ENCODE peak calls at places on chromosomes 7 and 10, in four cellular contexts. P is HepG2, K is K562, M is GM12878. N is an unnamed sample.

GRCh38 chr7:47681241-47681810 is 99.4 kb upstream of the TNS3 start:
- DNase-seq in M (no peak), P (no peak), K (no peak), N (no peak)

GRCh38 chr7:48803250-48803649 is 121.1 kb upstream of the CDC14C start:
- DNase-seq in P (no peak), K (no peak), M (no peak), N (no peak)

GRCh38 chr7:55309040-55309991 is 55.8 kb upstream of the LANCL2 start:
- DNase-seq in K (no peak), M (peak; percentile 99), P (no peak), N (no peak)

GRCh38 chr10:112904000-112904399 is 46.0 kb upstream of the TCF7L2 start:
- DNase-seq in M (no peak), P (peak; percentile 35), K (no peak), N (no peak)

GRCh38 chr10:111773950-111774349 is 409.6 kb downstream of the GPAM start:
- DNase-seq in K (no peak), M (no peak), P (no peak), N (no peak)

GRCh38 chr7:20199015-20199737 is 18.0 kb downstream of the MACC1 start:
- DNase-seq in K (peak; percentile 18), P (no peak), M (peak; percentile 94), N (no peak)

GRCh38 chr10:49279015-49279880 is 19.7 kb upstream of the C10orf71 start:
- DNase-seq in K (no peak), P (no peak), M (no peak), N (no peak)

GRCh38 chr7:30433082-30433481 is 45.5 kb downstream of the NOD1 start:
- DNase-seq in P (no peak), M (no peak), K (no peak), N (peak; percentile 24)

GRCh38 chr10:36492590-36493510 is 632.5 kb upstream of the ANKRD30A start:
- DNase-seq in M (no peak), P (no peak), K (no peak), N (no peak)

GRCh38 chr10:29486466-29486865 is 148.3 kb downstream of the SVIL start:
- DNase-seq in P (no peak), M (no peak), K (no peak), N (no peak)

GRCh38 chr10:10462116-10462515 is 555.6 kb upstream of the CELF2 start:
- DNase-seq in K (no peak), M (no peak), P (no peak), N (no peak)

GRCh38 chr10:95305606-95306385 is 15.0 kb upstream of the PDLIM1 start:
- DNase-seq in P (no peak), K (no peak), M (no peak), N (no peak)

GRCh38 chr10:101182936-101183335 is 46.3 kb downstream of the LBX1 start:
- DNase-seq in K (no peak), M (no peak), P (no peak), N (no peak)

GRCh38 chr7:103391976-103392375 is 44.5 kb downstream of the PSMC2 start:
- DNase-seq in P (no peak), K (no peak), M (no peak), N (no peak)

DNA sequence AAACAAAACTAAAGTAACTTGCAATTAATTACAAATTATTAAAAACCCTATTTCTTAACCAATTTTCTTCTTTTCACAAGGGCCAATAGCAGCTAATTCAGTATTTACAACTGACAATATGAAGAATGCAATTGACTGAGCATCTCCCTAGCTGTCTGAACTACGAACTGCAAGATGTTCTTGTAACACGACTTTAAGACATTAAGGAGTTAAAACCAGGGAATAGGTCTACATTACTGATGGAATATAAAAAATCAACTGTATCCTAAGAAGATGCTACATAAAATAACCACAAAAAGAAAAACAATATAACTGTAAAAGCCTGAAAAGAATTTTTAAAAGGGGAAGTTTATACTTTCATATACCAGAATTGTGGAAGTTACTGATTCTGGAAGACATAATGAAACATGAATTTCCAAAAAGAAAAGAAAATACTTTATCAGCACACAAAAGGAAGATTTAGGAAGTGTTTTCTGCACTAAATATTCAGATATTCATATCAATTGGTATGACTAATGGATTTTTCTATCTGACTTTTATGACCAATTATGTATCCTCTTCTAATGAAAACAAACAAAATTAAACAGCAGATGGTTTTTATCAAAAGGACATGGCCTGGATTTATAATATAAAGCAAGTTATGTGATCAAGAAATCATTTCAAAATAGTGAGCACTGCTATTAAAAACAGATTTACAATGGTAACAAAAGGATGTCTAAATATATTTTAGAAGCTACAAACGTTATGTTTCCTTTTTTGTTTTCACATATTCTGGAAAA is 1.6 kb downstream of the GPR22 start:
- DNase-seq in P (no peak), M (no peak), K (no peak), N (no peak)
- TF ChIP-seq CBFB in P (no peak), M (no peak), K (no peak), N (no peak)

DNA sequence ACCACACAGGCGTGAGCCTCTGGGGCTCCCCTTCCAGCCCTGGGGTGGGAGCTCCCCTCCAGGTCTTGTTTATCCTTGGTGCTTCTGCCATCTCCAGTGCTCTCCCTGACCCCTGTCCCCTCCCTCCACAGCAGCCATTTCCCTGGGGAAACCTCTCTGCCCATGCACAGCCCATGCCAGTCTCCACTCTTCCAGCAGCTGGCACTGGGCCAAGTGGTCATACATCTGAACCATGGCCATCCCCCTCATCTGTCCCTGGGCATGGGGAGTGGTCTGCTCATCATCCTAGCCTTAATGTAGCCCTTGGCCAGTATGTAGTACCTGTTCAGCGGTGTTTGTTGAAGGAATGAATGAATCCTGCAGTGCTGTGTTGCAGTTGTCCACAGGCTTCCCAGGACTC is 172.4 kb upstream of the ZNF32 start:
- DNase-seq in K (no peak), M (no peak), P (no peak), N (no peak)
- TF ChIP-seq MAX in K (no peak), M (no peak), P (no peak), N (no peak)

GRCh38 chr7:44953156-44953555 is 25.7 kb downstream of the MYO1G start:
- DNase-seq in K (no peak), M (no peak), P (no peak), N (no peak)
- TF ChIP-seq CBFB in K (no peak), M (no peak), P (no peak), N (no peak)

DNA sequence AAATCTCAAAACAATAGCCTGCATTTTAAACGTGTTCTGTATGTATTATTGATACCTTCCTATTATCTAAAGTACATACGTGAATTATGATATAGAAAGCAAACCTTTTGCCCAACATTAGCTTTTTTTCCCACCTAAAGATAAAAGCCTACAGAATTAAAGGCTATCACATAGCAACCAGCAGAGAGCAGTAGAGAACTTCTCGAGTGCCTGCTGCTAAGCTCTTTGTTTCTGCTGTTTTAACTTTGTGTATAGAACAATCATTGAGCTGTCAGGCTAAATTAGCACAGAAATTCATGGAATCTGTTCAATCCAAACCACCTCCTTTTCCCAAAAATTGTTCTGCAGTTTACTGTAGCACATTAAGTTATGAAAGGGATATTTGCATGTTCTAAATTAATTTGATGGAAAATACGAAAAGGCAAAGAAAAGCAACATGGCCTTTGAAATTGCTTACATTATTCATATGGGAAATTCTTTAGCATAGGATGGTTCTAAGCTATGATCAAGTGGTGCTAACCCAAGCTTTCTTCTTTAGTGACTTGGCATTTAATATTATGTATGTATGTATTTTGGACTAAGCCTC is 1288.5 kb downstream of the GATA3 start:
- DNase-seq in P (peak; percentile 33), K (no peak), M (no peak), N (no peak)
- TF ChIP-seq MAX in P (no peak), K (no peak), M (no peak), N (no peak)

GRCh38 chr7:23279819-23280525 is 19.2 kb upstream of the MALSU1 start:
- DNase-seq in K (no peak), M (no peak), P (no peak), N (no peak)

GRCh38 chr7:23276947-23277346 is 22.2 kb upstream of the MALSU1 start:
- DNase-seq in P (no peak), K (no peak), M (no peak), N (no peak)

GRCh38 chr7:23276381-23276780 is 22.8 kb upstream of the MALSU1 start:
- DNase-seq in M (no peak), K (no peak), P (peak; percentile 38), N (peak; percentile 29)

GRCh38 chr7:23275906-23276305 is 23.2 kb upstream of the MALSU1 start:
- DNase-seq in K (no peak), P (no peak), M (no peak), N (no peak)

GRCh38 chr7:23277359-23277989 is 21.7 kb upstream of the MALSU1 start:
- DNase-seq in P (peak; percentile 76), M (peak; percentile 41), K (peak; percentile 50), N (no peak)
- TF ChIP-seq CBFB in P (no peak), M (no peak), K (no peak), N (no peak)

DNA sequence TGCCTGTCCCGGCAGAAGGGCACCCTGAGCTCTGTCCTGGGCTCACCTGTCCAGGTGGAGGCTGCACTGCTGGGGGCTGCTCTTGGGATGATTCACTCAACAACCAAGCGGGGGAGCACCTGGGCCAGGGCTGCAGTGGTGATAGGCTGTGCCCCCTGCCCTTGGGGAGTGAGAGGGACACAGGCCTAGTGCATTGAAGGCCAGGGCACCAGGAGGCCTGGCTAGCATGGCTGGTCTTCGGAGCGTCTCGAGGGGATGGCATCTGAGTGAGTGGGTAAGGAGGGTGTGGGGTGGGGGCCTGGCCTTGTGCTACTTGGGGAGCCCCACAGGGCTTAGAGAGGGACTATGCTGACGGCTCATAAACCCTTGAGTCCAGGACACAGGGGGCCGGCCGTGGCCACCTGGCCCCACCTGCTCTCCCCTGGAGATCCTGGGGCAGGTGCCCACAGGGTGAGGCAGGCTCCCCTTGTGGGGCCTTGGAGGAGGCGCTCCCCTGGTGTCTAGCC is 3.1 kb downstream of the PWWP2B start:
- DNase-seq in K (no peak), P (no peak), M (no peak), N (no peak)
- TF ChIP-seq MAX in K (no peak), P (no peak), M (no peak), N (no peak)

DNA sequence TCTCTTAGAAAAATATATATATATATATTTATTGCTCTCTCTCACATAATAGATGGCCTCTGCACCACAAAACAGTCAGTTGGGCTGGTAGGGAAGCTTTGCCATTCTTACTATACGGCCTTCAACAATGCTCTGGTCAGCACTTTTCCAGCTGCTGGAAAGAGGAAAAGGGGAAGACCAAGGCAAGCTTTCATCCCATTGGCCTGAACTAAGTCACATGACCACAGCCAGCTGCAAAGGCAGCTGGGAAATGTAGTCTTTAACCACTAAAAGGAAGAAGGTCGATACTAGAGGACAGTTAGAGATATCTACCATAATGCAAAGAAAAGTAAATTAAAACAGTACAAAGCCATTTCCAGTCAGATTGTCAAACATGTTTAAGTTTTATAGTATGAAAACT is 58.4 kb upstream of the MACROH2A2 start:
- DNase-seq in K (peak; percentile 91), P (peak; percentile 44), M (no peak), N (no peak)
- TF ChIP-seq CBFB in K (no peak), P (no peak), M (no peak), N (no peak)

GRCh38 chr10:122516733-122517132 is 43.8 kb upstream of the DMBT1 start:
- DNase-seq in P (no peak), M (no peak), K (no peak), N (no peak)
- TF ChIP-seq MAX in P (no peak), M (no peak), K (no peak), N (no peak)

GRCh38 chr7:46518713-46519112 is 597.6 kb upstream of the IGFBP3 start:
- DNase-seq in P (no peak), K (no peak), M (no peak), N (no peak)

GRCh38 chr7:46512901-46513431 is 591.9 kb upstream of the IGFBP3 start:
- DNase-seq in M (no peak), P (no peak), K (no peak), N (no peak)

GRCh38 chr7:46511442-46512215 is 590.6 kb upstream of the IGFBP3 start:
- DNase-seq in P (no peak), M (no peak), K (no peak), N (no peak)

GRCh38 chr7:46515844-46516590 is 594.9 kb upstream of the IGFBP3 start:
- DNase-seq in K (no peak), M (no peak), P (no peak), N (no peak)
- TF ChIP-seq CBFB in K (no peak), M (no peak), P (no peak), N (no peak)